ENCODE peak calls at places on chromosomes 5 and 9, in seven cellular contexts. A is adrenal gland; O is adipocyte; L is CD4-positive, CD25-positive, alpha-beta regulatory T cell; G is aorta; X is left ventricle myocardium inferior; N is tibial artery. U is an unnamed sample. For H3K27me3 and H3K4me1, the result is how much of the 10 kb centered on the place peaks cover.

GRCh38 chr9:77131411-77131810 is 45.9 kb upstream of the VPS13A start:
- DNase-seq in A (no peak), O (no peak), L (no peak), G (no peak), X (no peak), N (no peak), U (no peak)

GRCh38 chr5:35651002-35651756 is 33.5 kb downstream of the SPEF2 start:
- DNase-seq in A (peak), O (peak), L (peak), G (no peak), X (no peak), N (no peak), U (peak)

GRCh38 chr9:133257398-133258053 is 17.5 kb downstream of the ABO start:
- DNase-seq in A (peak), O (no peak), L (no peak), G (no peak), X (peak), N (no peak), U (no peak)

GRCh38 chr5:87383216-87383615 is 29.5 kb downstream of the CCNH start:
- DNase-seq in A (no peak), O (peak), L (no peak), G (no peak), X (no peak), N (no peak), U (no peak)

GRCh38 chr5:127305486-127305885 is 14.9 kb downstream of the MEGF10 start:
- DNase-seq in A (no peak), O (no peak), L (no peak), G (no peak), X (no peak), N (no peak), U (no peak)

GRCh38 chr9:98219794-98220370 is 27.4 kb upstream of the CORO2A start:
- DNase-seq in A (no peak), O (no peak), L (no peak), G (peak), X (no peak), N (no peak), U (no peak)

GRCh38 chr5:102545175-102545574 is 46.4 kb upstream of the SLCO6A1 start:
- DNase-seq in A (peak), O (no peak), L (no peak), G (no peak), X (no peak), N (no peak), U (no peak)

GRCh38 chr9:29332789-29333188 is 1759.5 kb upstream of the C9orf72 start:
- DNase-seq in A (no peak), O (peak), L (no peak), G (no peak), X (no peak), N (no peak), U (no peak)

GRCh38 chr9:33294670-33295432 is 4.5 kb downstream of the NFX1 start:
- DNase-seq in A (no peak), O (no peak), L (no peak), G (no peak), X (no peak), N (no peak), U (no peak)

GRCh38 chr9:36456480-36457115 is 56.5 kb upstream of the RNF38 start:
- DNase-seq in A (no peak), O (no peak), L (no peak), G (no peak), X (no peak), N (no peak), U (no peak)

GRCh38 chr5:88819332-88819999 is 63.5 kb downstream of the MEF2C start:
- DNase-seq in A (no peak), O (no peak), L (no peak), G (no peak), X (no peak), N (no peak), U (no peak)
- H3K27me3 ChIP-seq in A (under half), O (under half), L (under half), G (under half), X (under half), N (under half), U (under half)

DNA sequence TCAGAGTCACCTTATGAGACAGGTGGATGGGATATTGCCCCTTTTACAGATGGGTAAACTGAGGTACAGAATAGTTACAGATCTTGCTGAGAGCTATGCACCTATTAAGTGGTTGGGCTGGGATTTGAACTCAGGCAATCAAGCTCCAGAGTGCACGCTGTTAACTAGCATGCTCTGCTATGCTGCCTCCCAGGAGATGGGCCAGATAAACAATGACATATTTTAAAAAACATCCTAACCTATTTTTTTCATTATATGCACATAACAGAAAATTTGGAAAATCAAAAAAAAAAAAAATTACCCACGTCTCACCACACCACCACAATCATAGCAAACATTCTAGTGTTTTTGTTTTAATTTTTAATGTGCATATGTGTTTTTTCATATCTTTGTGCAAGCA is 123.4 kb upstream of the STC2 start:
- DNase-seq in A (no peak), O (no peak), L (no peak), G (no peak), X (no peak), N (no peak), U (no peak)
- H3K4me1 ChIP-seq in A (under half), O (under half), L (under half), G (under half), X (under half), N (under half), U (under half)

DNA sequence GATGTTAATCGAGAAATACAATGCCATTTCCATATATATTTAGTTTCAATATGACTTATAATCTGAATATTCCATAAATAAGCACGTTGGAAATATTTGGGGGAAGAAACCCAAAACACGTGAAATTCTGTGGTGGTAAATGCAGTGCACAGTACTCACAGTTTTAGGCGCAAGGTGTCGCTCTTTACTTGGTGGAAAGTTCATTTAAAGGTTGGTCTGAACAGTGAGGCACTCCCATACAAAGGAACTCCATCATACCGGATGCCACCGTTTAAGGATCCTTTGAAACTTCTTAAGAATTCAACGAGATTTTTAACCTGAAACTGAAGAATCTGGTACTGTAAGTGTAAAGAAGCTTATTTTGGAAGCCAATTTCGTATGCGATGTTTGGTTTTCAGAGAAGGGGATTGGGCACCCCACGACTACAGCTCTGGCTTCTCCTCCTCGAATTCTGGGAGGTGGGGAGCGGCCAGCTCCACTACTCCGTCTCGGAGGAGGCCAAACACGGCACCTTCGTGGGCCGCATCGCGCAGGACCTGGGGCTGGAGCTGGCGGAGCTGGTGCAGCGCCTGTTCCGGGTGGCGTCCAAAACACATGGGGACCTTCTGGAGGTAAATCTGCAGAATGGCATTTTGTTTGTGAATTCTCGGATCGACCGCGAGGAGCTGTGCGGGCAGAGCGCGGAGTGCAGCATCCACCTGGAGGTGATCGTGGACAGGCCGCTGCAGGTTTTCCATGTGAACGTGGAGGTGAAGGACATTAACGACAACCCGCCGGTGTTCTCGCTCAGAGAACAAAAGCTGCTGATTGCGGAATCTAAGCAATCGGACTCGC is at the start of gene PCDHA11:
- DNase-seq in A (no peak), O (peak), L (no peak), G (no peak), X (no peak), N (no peak), U (peak)
- H3K4me3 ChIP-seq in A (no peak), O (no peak), L (no peak), G (no peak), X (no peak), N (no peak), U (no peak)

DNA sequence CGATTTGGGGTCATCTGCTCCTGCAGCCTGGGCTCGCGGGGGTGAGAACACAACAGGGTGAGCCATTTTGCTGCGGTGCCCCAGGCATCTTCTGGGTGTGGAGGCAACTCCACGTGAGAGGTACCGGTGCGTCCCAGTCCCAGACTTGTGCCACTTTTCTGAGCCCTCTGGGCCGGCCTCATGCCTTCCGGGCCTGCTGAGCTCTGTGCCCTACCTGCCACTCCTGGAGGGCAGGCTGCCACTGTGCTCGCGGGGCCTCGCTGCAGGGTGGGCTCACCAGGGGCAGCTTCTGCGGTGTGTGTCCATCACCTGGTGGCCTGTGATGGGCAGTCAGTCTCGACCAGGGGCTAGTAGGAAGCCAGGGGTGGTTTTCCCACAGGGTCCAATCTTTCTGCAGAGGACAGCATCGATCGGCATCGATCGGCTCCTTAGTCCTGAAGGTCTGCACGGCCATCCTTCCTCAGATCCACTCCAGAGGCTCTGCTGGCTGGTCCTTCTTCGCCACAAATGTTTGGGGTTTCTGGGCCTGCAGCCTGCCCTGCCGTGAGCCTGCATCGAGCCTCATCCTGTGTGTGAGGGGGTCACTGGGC is 22.6 kb downstream of the IRX4 start:
- DNase-seq in A (no peak), O (no peak), L (no peak), G (no peak), X (no peak), N (no peak), U (no peak)
- H3K27me3 ChIP-seq in A (under half), O (half or more), L (under half), G (under half), X (under half), N (under half), U (under half)